ENCODE peak calls at places on chromosomes 5 and 9, in eight cellular contexts. D, E, V, K, A, L, J and Z are unnamed samples.

GRCh38 chr9:129071526-129072131 is 9.3 kb upstream of the DOLPP1 start:
- DNase-seq in D (no peak), E (no peak), V (peak; percentile 36), K (no peak), A (no peak), L (no peak), J (no peak), Z (no peak)

GRCh38 chr5:103291606-103292005 is 33.0 kb downstream of the MACIR start:
- DNase-seq in D (no peak), E (no peak), V (no peak), K (no peak), A (no peak), L (no peak), J (no peak), Z (no peak)

GRCh38 chr5:103461223-103461622 is 101.4 kb downstream of the NUDT12 start:
- DNase-seq in D (no peak), E (no peak), V (no peak), K (peak; percentile 56), A (peak; percentile 35), L (no peak), J (no peak), Z (peak; percentile 90)

GRCh38 chr5:50704730-50705129 is 38.3 kb downstream of the PARP8 start:
- DNase-seq in D (no peak), E (no peak), V (no peak), K (no peak), A (no peak), L (no peak), J (no peak), Z (no peak)

GRCh38 chr5:17910318-17910717 is 276.1 kb downstream of the TAF11L14 start:
- DNase-seq in D (peak; percentile 23), E (peak; percentile 81), V (no peak), K (no peak), A (no peak), L (no peak), J (no peak), Z (no peak)

GRCh38 chr9:128103589-128103962 is 24.0 kb downstream of the PTGES2 start:
- DNase-seq in D (no peak), E (no peak), V (no peak), K (no peak), A (no peak), L (no peak), J (no peak), Z (no peak)

GRCh38 chr9:124011460-124012301 is at the start of gene LHX2:
- DNase-seq in D (peak; percentile 58), E (peak; percentile 95), V (peak; percentile 37), K (no peak), A (peak; percentile 85), L (no peak), J (peak; percentile 57), Z (peak; percentile 71)

GRCh38 chr9:98994226-98995058 is 50.7 kb downstream of the COL15A1 start:
- DNase-seq in D (no peak), E (peak; percentile 16), V (no peak), K (no peak), A (no peak), L (no peak), J (no peak), Z (peak; percentile 42)

GRCh38 chr5:27594141-27594540 is 555.8 kb upstream of the CDH9 start:
- DNase-seq in D (no peak), E (no peak), V (no peak), K (no peak), A (no peak), L (no peak), J (no peak), Z (no peak)

GRCh38 chr9:6739218-6739617 is 18.6 kb upstream of the KDM4C start:
- DNase-seq in D (peak; percentile 32), E (peak; percentile 26), V (no peak), K (no peak), A (peak; percentile 31), L (no peak), J (no peak), Z (peak; percentile 9)

GRCh38 chr5:83827111-83827541 is 106.5 kb upstream of the HAPLN1 start:
- DNase-seq in D (peak; percentile 88), E (no peak), V (no peak), K (no peak), A (peak; percentile 96), L (no peak), J (no peak), Z (peak; percentile 86)

GRCh38 chr9:121707477-121708424 is 56.3 kb downstream of the DAB2IP start:
- DNase-seq in D (no peak), E (no peak), V (no peak), K (no peak), A (no peak), L (no peak), J (no peak), Z (peak; percentile 28)

GRCh38 chr5:96175090-96175489 is 213.4 kb upstream of the ELL2 start:
- DNase-seq in D (no peak), E (peak; percentile 31), V (no peak), K (no peak), A (no peak), L (no peak), J (no peak), Z (no peak)
- TF ChIP-seq CTCF in D (peak; percentile 28), E (no peak), V (no peak), K (peak; percentile 19), A (peak; percentile 28), L (peak; percentile 45), J (no peak), Z (peak; percentile 28)

GRCh38 chr5:93598997-93599371 is 16.0 kb downstream of the NR2F1 start:
- DNase-seq in D (no peak), E (no peak), V (no peak), K (no peak), A (no peak), L (no peak), J (no peak), Z (no peak)

GRCh38 chr5:93598141-93598996 is 15.3 kb downstream of the NR2F1 start:
- DNase-seq in D (peak; percentile 71), E (no peak), V (no peak), K (no peak), A (no peak), L (no peak), J (no peak), Z (no peak)

GRCh38 chr5:93600409-93601052 is 17.5 kb downstream of the NR2F1 start:
- DNase-seq in D (peak; percentile 83), E (no peak), V (no peak), K (no peak), A (no peak), L (no peak), J (no peak), Z (no peak)

GRCh38 chr5:93601053-93601429 is 18.0 kb downstream of the NR2F1 start:
- DNase-seq in D (no peak), E (no peak), V (no peak), K (no peak), A (no peak), L (no peak), J (no peak), Z (no peak)

GRCh38 chr5:93599427-93600146 is 16.6 kb downstream of the NR2F1 start:
- DNase-seq in D (peak; percentile 79), E (no peak), V (no peak), K (no peak), A (no peak), L (no peak), J (no peak), Z (no peak)
- H3K4me3 ChIP-seq in D (peak overlapping the region; percentile 31), E (no peak overlapping the region), V (no peak overlapping the region), K (no peak overlapping the region), A (no peak overlapping the region), L (peak overlapping the region; percentile 34), J (no peak overlapping the region), Z (no peak overlapping the region)

GRCh38 chr5:104800440-104801048 is 1238.0 kb upstream of the NUDT12 start:
- DNase-seq in D (no peak), E (peak; percentile 30), V (no peak), K (no peak), A (no peak), L (no peak), J (no peak), Z (no peak)
- TF ChIP-seq CTCF in D (no peak), E (peak; percentile 20), V (no peak), K (no peak), A (peak; percentile 16), L (no peak), J (no peak), Z (no peak)

DNA sequence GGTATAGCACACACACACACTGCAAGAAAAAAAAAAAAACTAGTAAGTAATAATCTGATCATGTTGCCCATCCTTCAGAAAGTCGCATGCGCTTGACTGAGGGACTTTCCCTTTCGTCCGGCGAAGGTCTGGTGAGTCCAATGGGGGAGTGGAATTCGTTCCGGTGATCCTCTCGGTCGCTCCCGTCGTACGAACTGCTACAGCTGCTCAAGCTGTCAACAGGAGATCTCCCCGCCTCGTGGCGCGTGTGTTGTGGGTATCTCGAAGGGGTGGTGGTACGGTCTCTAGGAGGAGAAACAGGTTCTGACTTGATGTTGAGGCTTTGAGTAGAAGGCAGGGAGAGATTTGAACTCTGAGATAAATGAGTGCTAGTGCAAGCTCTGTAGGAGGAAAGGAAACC is 160.4 kb downstream of the MEF2C start:
- DNase-seq in D (no peak), E (no peak), V (no peak), K (no peak), A (no peak), L (no peak), J (no peak), Z (no peak)
- H3K4me3 ChIP-seq in D (no peak overlapping the region), E (no peak overlapping the region), V (no peak overlapping the region), K (no peak overlapping the region), A (no peak overlapping the region), L (no peak overlapping the region), J (no peak overlapping the region), Z (no peak overlapping the region)

GRCh38 chr5:171365351-171365750 is 22.3 kb upstream of the NPM1 start:
- DNase-seq in D (peak; percentile 21), E (peak; percentile 23), V (no peak), K (no peak), A (peak; percentile 13), L (no peak), J (no peak), Z (no peak)
- TF ChIP-seq CTCF in D (peak; percentile 58), E (peak; percentile 21), V (no peak), K (peak; percentile 44), A (peak; percentile 45), L (no peak), J (no peak), Z (peak; percentile 39)

DNA sequence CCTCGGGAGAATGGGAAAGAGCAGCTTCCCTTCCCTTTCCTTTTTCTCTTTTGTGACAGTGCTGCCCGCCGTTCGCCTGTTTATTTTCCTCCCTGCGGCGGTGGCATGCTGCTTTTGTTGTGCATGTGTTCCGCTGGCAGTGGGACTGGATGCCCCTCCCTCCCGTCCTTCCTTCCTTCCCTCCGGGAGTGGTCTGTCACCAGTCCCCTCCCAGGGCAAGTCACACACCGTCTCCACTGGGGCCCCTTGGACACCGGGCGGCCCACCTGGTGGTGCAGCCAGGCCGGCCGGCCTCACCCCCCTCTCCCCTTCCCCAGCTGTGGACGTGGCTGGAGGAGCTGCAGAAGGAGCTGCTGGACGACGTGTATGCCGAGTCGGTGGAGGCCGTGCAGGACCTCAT is 214.7 kb downstream of the TRIO start:
- DNase-seq in D (no peak), E (no peak), V (no peak), K (no peak), A (no peak), L (no peak), J (no peak), Z (no peak)
- H3K4me3 ChIP-seq in D (no peak overlapping the region), E (no peak overlapping the region), V (no peak overlapping the region), K (no peak overlapping the region), A (no peak overlapping the region), L (no peak overlapping the region), J (no peak overlapping the region), Z (no peak overlapping the region)